ENCODE peak calls at places on chromosomes 3 and 15, in four cellular contexts. One of them, this sample, is unnamed.

GRCh38 chr15:71743861-71744382 is 66.4 kb upstream of the NR2E3 start:
- DNase-seq in fibroblast of pulmonary artery: peak
- DNase-seq in endodermal cell: peak
- DNase-seq in AG04450: no peak
- DNase-seq in this sample: no peak

GRCh38 chr15:53009093-53009492 is 219.0 kb upstream of the ONECUT1 start:
- DNase-seq in fibroblast of pulmonary artery: no peak
- DNase-seq in endodermal cell: no peak
- DNase-seq in AG04450: no peak
- DNase-seq in this sample: no peak

GRCh38 chr3:181941250-181941649 is 229.5 kb downstream of the SOX2 start:
- DNase-seq in endodermal cell: no peak
- DNase-seq in fibroblast of pulmonary artery: no peak
- DNase-seq in AG04450: no peak
- DNase-seq in this sample: no peak

GRCh38 chr3:70108546-70108945 is 109.0 kb downstream of the SAMMSON start:
- DNase-seq in endodermal cell: no peak
- DNase-seq in fibroblast of pulmonary artery: no peak
- DNase-seq in AG04450: no peak
- DNase-seq in this sample: no peak

GRCh38 chr3:98930413-98930812 is 28.9 kb upstream of the DCBLD2 start:
- DNase-seq in endodermal cell: no peak
- DNase-seq in fibroblast of pulmonary artery: no peak
- DNase-seq in AG04450: no peak
- DNase-seq in this sample: no peak

GRCh38 chr15:66883322-66883911 is 181.4 kb downstream of the SMAD6 start:
- DNase-seq in fibroblast of pulmonary artery: peak
- DNase-seq in endodermal cell: peak
- DNase-seq in AG04450: peak
- DNase-seq in this sample: peak

GRCh38 chr15:77392762-77393470 is 27.0 kb downstream of the PEAK1 start:
- DNase-seq in AG04450: no peak
- DNase-seq in endodermal cell: no peak
- DNase-seq in fibroblast of pulmonary artery: no peak
- DNase-seq in this sample: no peak

GRCh38 chr15:99451484-99451883 is 114.3 kb upstream of the MEF2A start:
- DNase-seq in endodermal cell: no peak
- DNase-seq in fibroblast of pulmonary artery: no peak
- DNase-seq in AG04450: no peak
- DNase-seq in this sample: no peak

GRCh38 chr3:139836656-139837464 is 98.1 kb upstream of the CLSTN2 start:
- DNase-seq in endodermal cell: no peak
- DNase-seq in fibroblast of pulmonary artery: no peak
- DNase-seq in AG04450: no peak
- DNase-seq in this sample: no peak

GRCh38 chr15:87213646-87214045 is 1042.9 kb downstream of the NTRK3 start:
- DNase-seq in AG04450: no peak
- DNase-seq in fibroblast of pulmonary artery: no peak
- DNase-seq in endodermal cell: no peak
- DNase-seq in this sample: no peak

GRCh38 chr15:35944945-35945344 is 399.0 kb upstream of the DPH6 start:
- DNase-seq in fibroblast of pulmonary artery: no peak
- DNase-seq in endodermal cell: no peak
- DNase-seq in AG04450: no peak
- DNase-seq in this sample: no peak

GRCh38 chr3:124387008-124387407 is 343.2 kb upstream of the UMPS start:
- DNase-seq in AG04450: no peak
- DNase-seq in fibroblast of pulmonary artery: no peak
- DNase-seq in endodermal cell: no peak
- DNase-seq in this sample: no peak

GRCh38 chr3:64806668-64807067 is 118.9 kb upstream of the ADAMTS9 start:
- DNase-seq in endodermal cell: no peak
- DNase-seq in fibroblast of pulmonary artery: no peak
- DNase-seq in AG04450: no peak
- DNase-seq in this sample: no peak

GRCh38 chr3:134449277-134449676 is 36.5 kb downstream of the ANAPC13 start:
- DNase-seq in fibroblast of pulmonary artery: peak
- DNase-seq in AG04450: no peak
- DNase-seq in endodermal cell: peak
- DNase-seq in this sample: no peak
- TF ChIP-seq CTCF in fibroblast of pulmonary artery: peak
- TF ChIP-seq CTCF in AG04450: peak
- TF ChIP-seq CTCF in endodermal cell: peak
- TF ChIP-seq CTCF in this sample: peak

GRCh38 chr3:150041877-150042276 is 71.2 kb upstream of the PFN2 start:
- DNase-seq in fibroblast of pulmonary artery: no peak
- DNase-seq in AG04450: no peak
- DNase-seq in endodermal cell: no peak
- DNase-seq in this sample: no peak

GRCh38 chr3:150040097-150040496 is 69.4 kb upstream of the PFN2 start:
- DNase-seq in fibroblast of pulmonary artery: no peak
- DNase-seq in AG04450: no peak
- DNase-seq in endodermal cell: no peak
- DNase-seq in this sample: no peak

GRCh38 chr3:150035910-150036661 is 65.4 kb upstream of the PFN2 start:
- DNase-seq in AG04450: no peak
- DNase-seq in fibroblast of pulmonary artery: no peak
- DNase-seq in endodermal cell: no peak
- DNase-seq in this sample: no peak

GRCh38 chr3:150036780-150037179 is 66.1 kb upstream of the PFN2 start:
- DNase-seq in fibroblast of pulmonary artery: no peak
- DNase-seq in endodermal cell: no peak
- DNase-seq in AG04450: no peak
- DNase-seq in this sample: no peak

GRCh38 chr3:150038830-150039229 is 68.1 kb upstream of the PFN2 start:
- DNase-seq in AG04450: no peak
- DNase-seq in fibroblast of pulmonary artery: no peak
- DNase-seq in endodermal cell: no peak
- DNase-seq in this sample: no peak
- H3K4me3 ChIP-seq in AG04450: no peak
- H3K4me3 ChIP-seq in fibroblast of pulmonary artery: no peak
- H3K4me3 ChIP-seq in endodermal cell: no peak
- H3K4me3 ChIP-seq in this sample: no peak

DNA sequence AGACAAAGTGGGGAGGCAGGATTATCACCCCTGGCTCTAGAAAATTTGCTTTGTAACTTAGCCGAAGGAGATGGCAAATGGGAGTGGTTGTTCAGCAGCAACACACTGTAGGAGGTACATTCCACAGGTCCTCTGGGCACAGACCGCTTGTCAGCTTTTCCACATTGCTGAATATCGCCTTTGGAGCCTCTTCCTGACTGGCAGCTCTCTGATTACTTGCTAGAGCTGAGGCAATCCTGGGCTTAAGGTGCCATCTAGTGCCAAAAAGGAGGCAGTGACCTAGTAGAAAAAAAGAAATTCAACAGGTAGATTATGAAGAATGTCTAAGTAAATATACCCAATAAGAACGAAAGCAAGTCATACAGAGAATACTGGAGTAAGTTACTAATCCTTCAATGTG is 13.1 kb upstream of the SCN5A start:
- DNase-seq in fibroblast of pulmonary artery: peak
- DNase-seq in AG04450: no peak
- DNase-seq in endodermal cell: peak
- DNase-seq in this sample: no peak
- TF ChIP-seq CTCF in fibroblast of pulmonary artery: peak
- TF ChIP-seq CTCF in AG04450: peak
- TF ChIP-seq CTCF in endodermal cell: peak
- TF ChIP-seq CTCF in this sample: peak

GRCh38 chr3:183252973-183253363 is at the start of gene B3GNT5:
- DNase-seq in fibroblast of pulmonary artery: no peak
- DNase-seq in AG04450: no peak
- DNase-seq in endodermal cell: peak
- DNase-seq in this sample: no peak

GRCh38 chr3:183254816-183255730 is 2.0 kb downstream of the B3GNT5 start:
- DNase-seq in AG04450: no peak
- DNase-seq in fibroblast of pulmonary artery: peak
- DNase-seq in endodermal cell: no peak
- DNase-seq in this sample: no peak

GRCh38 chr3:183253961-183254815 is 1.1 kb downstream of the B3GNT5 start:
- DNase-seq in fibroblast of pulmonary artery: peak
- DNase-seq in endodermal cell: peak
- DNase-seq in AG04450: no peak
- DNase-seq in this sample: no peak

GRCh38 chr3:183253364-183253960 is 409 bp downstream of the B3GNT5 start:
- DNase-seq in AG04450: peak
- DNase-seq in endodermal cell: peak
- DNase-seq in fibroblast of pulmonary artery: peak
- DNase-seq in this sample: no peak

GRCh38 chr3:183252108-183252782 is 808 bp upstream of the B3GNT5 start:
- DNase-seq in fibroblast of pulmonary artery: no peak
- DNase-seq in endodermal cell: no peak
- DNase-seq in AG04450: no peak
- DNase-seq in this sample: no peak
- H3K4me3 ChIP-seq in fibroblast of pulmonary artery: peak
- H3K4me3 ChIP-seq in endodermal cell: peak
- H3K4me3 ChIP-seq in AG04450: no peak
- H3K4me3 ChIP-seq in this sample: no peak

DNA sequence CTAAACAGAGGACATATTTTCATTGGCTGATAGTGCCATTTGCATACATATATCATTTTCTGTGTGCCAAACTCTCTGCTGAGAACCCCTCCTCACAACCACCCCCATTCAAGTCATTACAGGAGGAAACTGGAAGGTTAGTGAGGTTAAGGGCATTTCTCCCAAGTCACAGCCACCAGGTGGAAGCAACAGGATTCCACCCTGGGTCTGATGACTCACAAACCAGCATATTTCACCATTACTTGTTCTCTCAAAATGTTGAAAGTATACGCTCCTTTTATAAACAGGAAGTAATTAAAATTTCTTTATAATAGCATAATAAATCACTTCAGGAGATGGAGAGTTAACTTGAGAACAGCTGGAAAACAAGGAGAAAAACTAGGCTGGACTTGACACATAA is 398.6 kb upstream of the WNT5A start:
- DNase-seq in endodermal cell: no peak
- DNase-seq in AG04450: peak
- DNase-seq in fibroblast of pulmonary artery: peak
- DNase-seq in this sample: no peak
- TF ChIP-seq CTCF in endodermal cell: peak
- TF ChIP-seq CTCF in AG04450: peak
- TF ChIP-seq CTCF in fibroblast of pulmonary artery: no peak
- TF ChIP-seq CTCF in this sample: no peak

GRCh38 chr3:13006216-13006990 is 66.8 kb downstream of the IQSEC1 start:
- DNase-seq in fibroblast of pulmonary artery: no peak
- DNase-seq in endodermal cell: no peak
- DNase-seq in AG04450: no peak
- DNase-seq in this sample: no peak

GRCh38 chr3:13009132-13009945 is 63.9 kb downstream of the IQSEC1 start:
- DNase-seq in fibroblast of pulmonary artery: no peak
- DNase-seq in AG04450: no peak
- DNase-seq in endodermal cell: no peak
- DNase-seq in this sample: no peak

GRCh38 chr3:13007251-13007941 is 65.8 kb downstream of the IQSEC1 start:
- DNase-seq in AG04450: no peak
- DNase-seq in fibroblast of pulmonary artery: no peak
- DNase-seq in endodermal cell: no peak
- DNase-seq in this sample: no peak

GRCh38 chr3:13009946-13010315 is 63.3 kb downstream of the IQSEC1 start:
- DNase-seq in endodermal cell: no peak
- DNase-seq in AG04450: no peak
- DNase-seq in fibroblast of pulmonary artery: no peak
- DNase-seq in this sample: no peak

DNA sequence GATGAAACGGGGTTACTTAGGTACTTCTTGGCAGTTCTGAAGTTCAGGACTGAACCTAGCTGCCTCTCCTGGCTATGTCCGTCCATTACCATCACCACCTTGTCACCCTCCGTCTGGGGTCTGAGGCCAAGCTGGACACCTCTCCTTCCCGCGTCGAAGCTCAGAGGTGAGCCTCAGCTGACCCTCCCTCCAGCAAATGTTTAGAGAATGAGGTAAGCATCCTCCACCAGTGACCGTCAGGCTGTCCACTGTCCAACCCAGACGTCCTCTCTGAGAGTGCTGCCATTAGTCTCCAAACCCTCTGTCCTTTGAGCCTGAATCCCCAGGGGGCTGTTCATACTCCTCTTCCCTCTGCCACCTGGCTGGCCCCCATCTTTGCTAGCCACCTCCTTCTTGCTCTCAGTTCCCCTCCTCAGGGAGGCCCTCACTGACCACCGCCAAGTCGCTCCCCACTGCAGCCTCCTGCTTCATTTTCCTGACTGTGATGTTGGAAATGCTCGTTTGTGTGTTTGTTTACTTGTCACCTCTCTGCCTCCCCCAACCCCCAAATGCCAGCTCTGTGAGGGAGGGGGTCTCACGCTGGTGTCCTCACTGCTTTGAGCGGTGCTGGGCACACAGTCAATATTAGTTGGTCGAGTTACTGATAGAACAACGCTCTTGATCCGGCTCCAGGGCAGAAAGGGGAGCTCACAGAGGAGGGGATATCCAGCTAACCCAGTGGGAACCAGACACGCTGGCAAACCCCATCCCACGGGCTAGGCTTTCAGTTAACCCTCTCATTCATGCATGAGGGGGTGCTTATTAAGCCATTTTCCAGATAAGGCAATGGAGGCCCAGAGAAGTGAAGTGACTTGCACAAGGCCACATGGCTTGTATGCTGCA is 64.9 kb downstream of the IQSEC1 start:
- DNase-seq in AG04450: no peak
- DNase-seq in fibroblast of pulmonary artery: no peak
- DNase-seq in endodermal cell: no peak
- DNase-seq in this sample: no peak
- H3K4me3 ChIP-seq in AG04450: no peak
- H3K4me3 ChIP-seq in fibroblast of pulmonary artery: no peak
- H3K4me3 ChIP-seq in endodermal cell: no peak
- H3K4me3 ChIP-seq in this sample: no peak

DNA sequence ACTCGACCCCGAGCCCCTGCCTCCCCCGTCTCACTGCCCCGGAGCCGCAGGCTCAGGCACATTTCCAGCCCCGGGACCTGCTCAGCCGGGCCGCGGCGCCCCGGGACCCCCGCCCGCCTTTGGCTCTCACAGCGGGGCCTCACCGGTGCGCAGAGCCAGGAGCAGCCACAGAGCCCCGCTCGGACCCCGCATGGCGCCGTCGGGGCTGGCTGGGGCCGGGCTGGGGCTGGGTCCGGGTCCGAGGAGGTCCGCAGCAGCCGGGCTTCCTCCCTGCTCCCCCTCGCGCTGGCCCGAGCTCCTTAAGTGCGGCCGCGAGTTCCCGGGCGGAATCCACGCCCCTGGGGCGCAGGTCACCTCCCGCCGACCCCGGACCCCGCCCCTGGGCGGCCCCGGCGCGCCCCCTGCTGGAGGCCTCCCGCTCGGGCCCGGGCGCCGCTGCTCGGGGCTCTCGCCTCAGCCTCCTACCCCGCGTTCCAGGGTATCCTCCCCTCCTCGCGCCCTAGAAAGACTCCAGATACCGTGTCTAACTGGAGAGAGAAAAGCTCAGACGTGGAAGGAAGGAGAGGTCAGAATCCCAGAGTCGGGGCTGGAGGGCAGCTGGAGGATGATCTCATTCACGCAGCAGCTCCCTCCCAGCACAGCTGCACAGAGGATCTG is at the start of gene MELTF:
- DNase-seq in fibroblast of pulmonary artery: peak
- DNase-seq in endodermal cell: peak
- DNase-seq in AG04450: peak
- DNase-seq in this sample: no peak
- TF ChIP-seq CTCF in fibroblast of pulmonary artery: peak
- TF ChIP-seq CTCF in endodermal cell: peak
- TF ChIP-seq CTCF in AG04450: peak
- TF ChIP-seq CTCF in this sample: peak